ENCODE peak calls at places on chromosomes 5 and 9, in eight cellular contexts. U is NCI-H1417; N is type B pancreatic cell; E is mesothelial cell of epicardium; I is activated CD4-positive, alpha-beta T cell treated with anti-CD3 and anti-CD28 coated beads, Interleukin-2, amount 50 U/mL, for 1 hour; K is DMS153; H is amniotic epithelial cell; M is D341Med. B is an unnamed sample.

GRCh38 chr5:141223112-141223783 is at the start of gene PCDHB14:
- DNase-seq in M (peak), E (no peak), K (peak), I (no peak), H (peak), U (peak), N (no peak), B (peak)

GRCh38 chr9:116190595-116190994 is 37.0 kb downstream of the PAPPA start:
- DNase-seq in U (no peak), M (no peak), N (no peak), E (no peak), K (no peak), H (no peak), I (no peak), B (no peak)

GRCh38 chr9:37574996-37575395 is 1.2 kb downstream of the FBXO10 start:
- DNase-seq in N (no peak), H (peak), K (no peak), M (peak), E (no peak), I (no peak), U (peak), B (peak)

GRCh38 chr9:105062222-105062850 is 134.4 kb upstream of the ABCA1 start:
- DNase-seq in M (no peak), U (peak), K (no peak), H (no peak), N (no peak), I (no peak), E (no peak), B (no peak)

GRCh38 chr5:172043822-172044221 is 37.4 kb upstream of the FBXW11 start:
- DNase-seq in H (no peak), N (no peak), E (no peak), U (no peak), M (no peak), K (no peak), I (no peak), B (no peak)

GRCh38 chr9:33263131-33263935 is 1.2 kb downstream of the BAG1 start:
- DNase-seq in K (no peak), H (peak), N (no peak), I (no peak), U (peak), M (no peak), E (no peak), B (peak)

GRCh38 chr9:1200847-1201251 is 150.7 kb downstream of the DMRT2 start:
- DNase-seq in I (no peak), H (no peak), N (no peak), E (no peak), U (no peak), M (no peak), K (no peak), B (no peak)

GRCh38 chr9:137836831-137837241 is 40.7 kb upstream of the CACNA1B start:
- DNase-seq in M (peak), E (no peak), I (no peak), H (no peak), K (no peak), U (no peak), N (no peak), B (peak)

GRCh38 chr9:114697951-114698351 is 16.0 kb upstream of the TEX48 start:
- DNase-seq in M (no peak), H (no peak), N (no peak), U (no peak), K (no peak), I (no peak), E (no peak), B (no peak)

GRCh38 chr5:134079748-134080581 is 34.5 kb upstream of the TCF7 start:
- DNase-seq in I (peak), H (no peak), M (peak), N (no peak), K (no peak), U (no peak), E (no peak), B (no peak)

GRCh38 chr9:112110094-112110772 is 64.9 kb downstream of the SUSD1 start:
- DNase-seq in N (no peak), I (no peak), U (no peak), E (no peak), M (no peak), K (no peak), H (no peak), B (peak)

GRCh38 chr9:17627641-17628040 is 48.8 kb downstream of the SH3GL2 start:
- DNase-seq in N (no peak), K (peak), I (no peak), U (peak), E (no peak), H (no peak), M (peak), B (peak)

GRCh38 chr5:93192107-93192506 is 388.9 kb downstream of the NR2F1-AS1 start:
- DNase-seq in E (no peak), U (no peak), M (no peak), N (no peak), I (no peak), H (peak), K (no peak), B (no peak)

GRCh38 chr9:89496645-89497044 is 1.3 kb downstream of the SEMA4D start:
- DNase-seq in U (no peak), K (no peak), H (no peak), N (no peak), M (no peak), E (no peak), I (no peak), B (no peak)

GRCh38 chr9:125906144-125906543 is 159.0 kb downstream of the PBX3 start:
- DNase-seq in I (no peak), U (no peak), N (no peak), M (no peak), H (peak), E (no peak), K (no peak), B (no peak)

GRCh38 chr5:54135042-54135441 is 175.3 kb downstream of the ARL15 start:
- DNase-seq in K (no peak), I (no peak), N (no peak), H (peak), U (no peak), M (no peak), E (no peak), B (no peak)

GRCh38 chr9:4065054-4065453 is 234.8 kb downstream of the GLIS3 start:
- DNase-seq in M (no peak), N (no peak), U (peak), K (no peak), H (no peak), I (no peak), E (no peak), B (no peak)

GRCh38 chr5:67038817-67039603 is 157.6 kb downstream of the CD180 start:
- DNase-seq in E (no peak), N (no peak), M (no peak), H (peak), I (no peak), U (no peak), K (no peak), B (no peak)

GRCh38 chr5:94692610-94693009 is 74.1 kb downstream of the SLF1 start:
- DNase-seq in M (no peak), K (no peak), U (peak), I (no peak), E (no peak), N (no peak), H (no peak), B (no peak)

GRCh38 chr9:20446248-20446647 is 176.1 kb downstream of the MLLT3 start:
- DNase-seq in N (no peak), E (no peak), K (no peak), M (no peak), H (no peak), I (no peak), U (no peak), B (no peak)

GRCh38 chr9:137300607-137301085 is 1.4 kb downstream of the NRARP start:
- DNase-seq in I (no peak), M (no peak), N (no peak), K (no peak), U (peak), H (peak), E (no peak), B (peak)

GRCh38 chr5:74889523-74890105 is 23.4 kb upstream of the FAM169A start:
- DNase-seq in I (no peak), U (no peak), N (no peak), E (no peak), K (no peak), H (no peak), M (no peak), B (no peak)

GRCh38 chr9:33416996-33417395 is 14.6 kb upstream of the AQP7 start:
- DNase-seq in H (no peak), I (peak), U (no peak), N (no peak), K (no peak), M (no peak), E (no peak), B (no peak)

GRCh38 chr9:98356326-98356725 is 100.9 kb upstream of the TBC1D2 start:
- DNase-seq in K (no peak), E (no peak), I (no peak), U (no peak), M (no peak), H (peak), N (no peak), B (no peak)

GRCh38 chr5:72154076-72154756 is 46.9 kb downstream of the MAP1B start:
- DNase-seq in M (no peak), K (peak), I (no peak), U (peak), N (no peak), E (no peak), H (no peak), B (no peak)

GRCh38 chr5:163190762-163191161 is 246.6 kb upstream of the CCNG1 start:
- DNase-seq in K (no peak), H (no peak), U (no peak), I (no peak), E (no peak), M (no peak), N (no peak), B (no peak)

GRCh38 chr5:67543704-67544103 is 347.1 kb upstream of the CD180 start:
- DNase-seq in U (no peak), K (no peak), H (no peak), M (no peak), E (no peak), N (no peak), I (no peak), B (no peak)

GRCh38 chr9:128636024-128636390 is 20.6 kb downstream of the DYNC2I2 start:
- DNase-seq in E (no peak), I (no peak), K (no peak), N (no peak), M (peak), H (no peak), U (peak), B (peak)

B was measured in NCI-H82.